ENCODE peak calls at places on chromosomes 12 and 14, in ten cellular contexts. G is A549, Y is GM12878, I is suprapubic skin, E is ovary, K is H1, V is stomach, N is HepG2, P is sigmoid colon, W is transverse colon. F is an unnamed sample.
A peak's percentile ranks its signal among the peaks of the same experiment; 100 is the strongest.

GRCh38 chr14:68084256-68084655 is 264.7 kb downstream of the RAD51B start:
- DNase-seq in N (no peak), G (peak; percentile 62), K (no peak), W (no peak), E (no peak), I (no peak), P (no peak), Y (no peak), V (no peak), F (no peak)

GRCh38 chr12:53174881-53175491 is 5.5 kb upstream of the ZNF740 start:
- DNase-seq in E (no peak), P (no peak), V (no peak), I (no peak), G (peak; percentile 94), N (peak; percentile 94), K (no peak), Y (no peak), W (no peak), F (no peak)

GRCh38 chr12:132445884-132446471 is 44.0 kb upstream of the FBRSL1 start:
- DNase-seq in K (peak; percentile 77), W (peak; percentile 67), N (no peak), I (no peak), E (peak; percentile 65), G (peak; percentile 100), P (no peak), Y (no peak), V (peak; percentile 64), F (no peak)

GRCh38 chr14:69828372-69828771 is 31.3 kb upstream of the SLC10A1 start:
- DNase-seq in P (no peak), E (no peak), W (no peak), V (no peak), I (no peak), N (no peak), Y (no peak), G (no peak), K (no peak), F (no peak)

GRCh38 chr12:114254998-114255397 is 150.9 kb downstream of the TBX5 start:
- DNase-seq in N (no peak), Y (no peak), I (no peak), W (no peak), E (no peak), K (no peak), V (no peak), P (no peak), G (peak; percentile 24), F (no peak)

GRCh38 chr12:5561057-5561456 is 129.1 kb downstream of the NTF3 start:
- DNase-seq in N (no peak), W (no peak), V (no peak), Y (no peak), P (no peak), I (no peak), E (no peak), K (peak; percentile 36), G (peak; percentile 17), F (no peak)

GRCh38 chr14:81165188-81165587 is 55.6 kb downstream of the GTF2A1 start:
- DNase-seq in W (no peak), I (no peak), K (no peak), E (no peak), P (no peak), V (no peak), Y (no peak), N (peak; percentile 56), G (no peak), F (no peak)

GRCh38 chr12:28899951-28900350 is 249.1 kb upstream of the FAR2 start:
- DNase-seq in K (no peak), G (no peak), Y (no peak), N (no peak), W (no peak), V (no peak), E (no peak), P (no peak), I (no peak), F (no peak)

GRCh38 chr12:93786669-93787397 is 109.7 kb downstream of the CRADD start:
- DNase-seq in P (no peak), W (no peak), K (no peak), I (no peak), E (no peak), N (no peak), G (no peak), V (no peak), Y (no peak), F (no peak)

GRCh38 chr14:59333668-59334067 is 131.5 kb downstream of the GPR135 start:
- DNase-seq in N (peak; percentile 40), V (no peak), W (no peak), K (no peak), P (peak; percentile 78), G (peak; percentile 53), Y (no peak), I (no peak), E (no peak), F (no peak)

GRCh38 chr12:51904951-51905471 is 2.3 kb upstream of the ACVRL1 start:
- DNase-seq in K (no peak), G (no peak), P (peak; percentile 80), I (no peak), Y (no peak), V (no peak), N (no peak), E (no peak), W (peak; percentile 9), F (no peak)

GRCh38 chr12:20350495-20350894 is 17.8 kb upstream of the PDE3A start:
- DNase-seq in I (no peak), W (no peak), V (no peak), N (no peak), G (peak; percentile 18), K (no peak), E (no peak), Y (no peak), P (no peak), F (no peak)

GRCh38 chr12:106903241-106903950 is 52.3 kb upstream of the TMEM263 start:
- DNase-seq in V (peak; percentile 89), P (peak; percentile 75), E (peak; percentile 83), G (peak; percentile 47), N (peak; percentile 33), K (peak; percentile 93), W (peak; percentile 90), Y (no peak), I (peak; percentile 81), F (peak; percentile 69)

GRCh38 chr14:67319142-67319541 is 40.5 kb downstream of the ATP6V1D start:
- DNase-seq in G (no peak), K (no peak), V (no peak), W (no peak), P (no peak), Y (no peak), I (no peak), E (no peak), N (no peak), F (no peak)

GRCh38 chr14:33848706-33849454 is 102.0 kb downstream of the EGLN3 start:
- DNase-seq in K (peak; percentile 89), Y (no peak), I (no peak), W (peak; percentile 78), E (no peak), G (peak; percentile 73), P (peak; percentile 71), N (peak; percentile 81), V (peak; percentile 78), F (no peak)

GRCh38 chr14:26872510-26872909 is 274.7 kb upstream of the NOVA1 start:
- DNase-seq in N (no peak), W (peak; percentile 23), V (peak; percentile 37), I (no peak), E (no peak), Y (no peak), G (no peak), K (no peak), P (peak; percentile 82), F (no peak)
- TF ChIP-seq POLR2A in N (no peak), W (no peak), V (no peak), I (no peak), E (no peak), Y (no peak), G (no peak), K (no peak), P (no peak), F (no peak)

DNA sequence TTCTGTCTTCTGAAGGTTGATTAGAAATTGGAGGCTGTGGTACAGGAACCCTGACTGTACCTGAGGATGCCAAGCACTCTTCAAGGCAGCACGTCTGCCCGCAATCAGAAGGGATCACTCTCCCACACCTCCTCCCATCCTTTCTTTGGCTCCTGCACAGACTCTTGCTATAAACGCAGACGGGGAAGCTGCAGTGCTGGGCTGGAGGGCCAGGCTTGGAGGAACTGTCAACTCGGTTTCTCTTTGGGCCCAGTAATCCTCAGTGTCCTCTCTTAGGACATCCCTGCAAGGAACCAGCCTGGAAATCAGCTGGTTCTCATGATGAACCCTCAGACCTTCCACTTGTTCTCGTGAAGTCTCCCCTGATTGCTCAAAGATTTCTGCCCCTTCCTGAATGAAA is 201.4 kb downstream of the ADGRD1 start:
- DNase-seq in N (no peak), V (no peak), Y (no peak), W (no peak), K (no peak), P (no peak), G (no peak), E (no peak), I (no peak), F (no peak)
- TF ChIP-seq EP300 in N (no peak), V (no peak), Y (no peak), W (no peak), K (no peak), P (no peak), G (no peak), E (no peak), I (no peak), F (no peak)

GRCh38 chr14:99273724-99274345 is 1.8 kb upstream of the BCL11B start:
- DNase-seq in I (peak; percentile 74), N (peak; percentile 14), V (peak; percentile 8), K (peak; percentile 73), G (peak; percentile 62), W (peak; percentile 69), Y (no peak), E (no peak), P (no peak), F (no peak)
- TF ChIP-seq POLR2A in I (no peak), N (no peak), V (no peak), K (no peak), G (no peak), W (no peak), Y (no peak), E (no peak), P (no peak), F (no peak)

DNA sequence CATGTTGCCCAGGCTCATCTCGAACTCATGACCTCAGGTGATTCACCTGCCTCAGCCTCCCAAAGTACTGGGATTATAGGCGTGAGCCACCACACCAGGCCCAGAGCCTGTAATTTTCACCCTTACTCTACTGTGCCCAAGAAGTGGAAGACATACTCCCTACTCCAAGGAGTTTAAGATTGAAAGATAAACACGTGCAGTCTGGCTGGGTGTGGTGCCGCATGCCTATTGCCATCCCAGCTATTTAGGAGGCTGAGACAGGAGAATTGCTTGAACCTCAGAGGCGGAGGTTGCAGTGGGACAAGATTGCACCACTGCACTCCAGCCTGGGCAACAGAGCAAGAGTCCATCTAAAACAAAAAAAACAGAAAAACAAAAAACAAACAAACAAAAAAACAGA is 90.0 kb downstream of the NINJ2 start:
- DNase-seq in Y (no peak), W (no peak), E (no peak), N (no peak), V (peak; percentile 11), I (peak; percentile 24), P (peak; percentile 7), G (no peak), K (no peak), F (no peak)
- TF ChIP-seq EP300 in Y (no peak), W (no peak), E (no peak), N (no peak), V (no peak), I (no peak), P (no peak), G (no peak), K (no peak), F (no peak)

F was measured in tibial nerve.